ENCODE peak calls at places on chromosomes 16 and 17, in ten cellular contexts. A, P, Y, W, S, L, M, B, E and U are unnamed samples.

GRCh38 chr17:10920511-10920910 is 82.6 kb upstream of the PIRT start:
- DNase-seq in M (no peak), B (no peak), L (no peak), W (no peak), A (no peak), Y (no peak), P (no peak), E (no peak), S (no peak), U (no peak)

GRCh38 chr17:15364615-15365014 is 23.2 kb upstream of the TEKT3 start:
- DNase-seq in Y (no peak), E (no peak), A (no peak), P (no peak), B (no peak), W (no peak), L (no peak), M (no peak), S (peak), U (no peak)

GRCh38 chr17:57862410-57862989 is 12.7 kb upstream of the MRPS23 start:
- DNase-seq in S (no peak), Y (no peak), B (no peak), L (no peak), P (no peak), M (no peak), W (no peak), A (no peak), E (no peak), U (no peak)

GRCh38 chr16:1980026-1980769 is 1.1 kb downstream of the NOXO1 start:
- DNase-seq in Y (no peak), P (no peak), W (no peak), A (peak), E (no peak), L (no peak), S (no peak), B (no peak), M (no peak), U (no peak)

GRCh38 chr16:81940781-81941560 is 70.3 kb downstream of the SDR42E1 start:
- DNase-seq in A (no peak), S (no peak), P (peak), B (no peak), E (no peak), L (no peak), M (no peak), Y (no peak), W (no peak), U (no peak)

GRCh38 chr16:54817940-54818574 is 112.6 kb upstream of the IRX5 start:
- DNase-seq in M (no peak), B (no peak), E (no peak), S (no peak), Y (no peak), W (no peak), A (no peak), P (no peak), L (no peak), U (no peak)

GRCh38 chr17:14297161-14297851 is 3.6 kb upstream of the HS3ST3B1 start:
- DNase-seq in S (no peak), L (no peak), M (no peak), Y (peak), A (peak), E (peak), P (no peak), B (peak), W (no peak), U (no peak)

GRCh38 chr16:50502616-50503000 is 45.6 kb upstream of the NKD1 start:
- DNase-seq in Y (no peak), M (no peak), S (no peak), L (no peak), W (no peak), P (no peak), A (no peak), B (no peak), E (no peak), U (no peak)

GRCh38 chr17:74748529-74749261 is at the start of gene NHERF1:
- DNase-seq in A (peak), Y (peak), S (peak), E (peak), B (peak), P (peak), M (peak), L (peak), W (peak), U (peak)

GRCh38 chr17:292016-292415 is 60.6 kb downstream of the RPH3AL start:
- DNase-seq in W (no peak), S (no peak), Y (peak), L (no peak), E (no peak), A (no peak), P (no peak), M (no peak), B (no peak), U (no peak)

GRCh38 chr17:71360301-71360700 is 760.5 kb upstream of the SOX9 start:
- DNase-seq in Y (no peak), P (no peak), W (no peak), L (no peak), B (no peak), A (no peak), E (no peak), M (no peak), S (no peak), U (no peak)

GRCh38 chr16:56606071-56606687 is 2.2 kb upstream of the MT2A start:
- DNase-seq in B (no peak), P (no peak), S (no peak), L (no peak), E (no peak), M (no peak), A (no peak), W (no peak), Y (no peak), U (no peak)

GRCh38 chr17:45785373-45786193 is 1.5 kb downstream of the CRHR1 start:
- DNase-seq in P (no peak), M (no peak), L (no peak), W (no peak), A (no peak), E (no peak), Y (no peak), B (no peak), S (no peak), U (no peak)

GRCh38 chr16:86019446-86020047 is 120.6 kb downstream of the IRF8 start:
- DNase-seq in L (no peak), Y (no peak), M (no peak), B (no peak), W (no peak), A (peak), P (no peak), S (no peak), E (no peak), U (no peak)

GRCh38 chr17:7586673-7587419 is 3.0 kb downstream of the SOX15 start:
- DNase-seq in A (no peak), W (no peak), P (no peak), M (no peak), Y (no peak), L (no peak), S (no peak), B (no peak), E (no peak), U (no peak)

GRCh38 chr17:76145231-76146052 is 4.4 kb upstream of the FOXJ1 start:
- DNase-seq in L (no peak), E (no peak), Y (no peak), B (peak), P (no peak), S (no peak), A (peak), W (peak), M (peak), U (no peak)

GRCh38 chr17:80941743-80942211 is 49.9 kb upstream of the CHMP6 start:
- DNase-seq in P (no peak), W (no peak), L (no peak), M (no peak), A (no peak), Y (no peak), E (no peak), S (peak), B (no peak), U (no peak)

GRCh38 chr17:8060274-8060673 is 21.4 kb downstream of the ALOX15B start:
- DNase-seq in L (peak), A (peak), B (peak), Y (no peak), P (peak), M (peak), E (no peak), W (peak), S (no peak), U (no peak)

GRCh38 chr16:2475413-2476344 is 752 bp downstream of the TBC1D24 start:
- DNase-seq in B (no peak), E (no peak), M (peak), A (peak), Y (peak), W (no peak), P (no peak), S (no peak), L (peak), U (no peak)

GRCh38 chr17:7130626-7131467 is 16.2 kb upstream of the ASGR2 start:
- DNase-seq in A (no peak), W (no peak), M (no peak), S (no peak), E (no peak), B (no peak), L (no peak), P (no peak), Y (no peak), U (no peak)

GRCh38 chr17:76544123-76544915 is 4.5 kb downstream of the PRCD start:
- DNase-seq in E (peak), B (no peak), Y (no peak), P (no peak), W (no peak), M (no peak), S (peak), L (no peak), A (no peak), U (no peak)

GRCh38 chr17:3965123-3965800 is 1.0 kb upstream of the ATP2A3 start:
- DNase-seq in L (no peak), M (peak), Y (peak), E (peak), A (peak), B (peak), P (no peak), S (peak), W (peak), U (no peak)

GRCh38 chr17:2852729-2853110 is 56.5 kb downstream of the RAP1GAP2 start:
- DNase-seq in M (no peak), B (no peak), S (no peak), W (no peak), E (no peak), A (peak), L (no peak), P (no peak), Y (no peak), U (no peak)

GRCh38 chr17:72466606-72467005 is 345.8 kb downstream of the SOX9 start:
- DNase-seq in E (no peak), P (no peak), Y (no peak), B (no peak), A (no peak), M (no peak), W (no peak), L (no peak), S (no peak), U (no peak)